ENCODE peak calls at places on chromosomes 7 and 10, in ten cellular contexts. S is foreskin keratinocyte, R is cardiac muscle cell, X is body of pancreas, P is SK-N-SH, W is colonic mucosa, T is stomach, E is HepG2, U is fibroblast of lung, L is PC-3. G is an unnamed sample.
A peak's percentile ranks its signal among the peaks of the same experiment; 100 is the strongest.

GRCh38 chr7:71408276-71408675 is 276.3 kb downstream of the GALNT17 start:
- DNase-seq in S (no peak), R (no peak), X (no peak), P (no peak), W (no peak), T (no peak), E (no peak), U (no peak), L (no peak), G (no peak)

GRCh38 chr10:110395350-110396283 is 90.9 kb upstream of the SMNDC1 start:
- DNase-seq in S (peak; percentile 56), R (peak; percentile 96), X (peak; percentile 69), P (no peak), W (peak; percentile 90), T (peak; percentile 74), E (peak; percentile 64), U (peak; percentile 98), L (peak; percentile 76), G (peak; percentile 85)

GRCh38 chr7:93245525-93246432 is 13.6 kb downstream of the VPS50 start:
- DNase-seq in S (no peak), R (peak; percentile 59), X (no peak), P (peak; percentile 27), W (no peak), T (no peak), E (peak; percentile 21), U (peak; percentile 58), L (peak; percentile 57), G (no peak)

GRCh38 chr7:2813350-2814185 is 30.5 kb downstream of the GNA12 start:
- DNase-seq in S (no peak), R (no peak), X (no peak), P (no peak), W (no peak), T (peak; percentile 17), E (no peak), U (no peak), L (no peak), G (no peak)

GRCh38 chr10:12726971-12727831 is 274.3 kb downstream of the CCDC3 start:
- DNase-seq in S (peak; percentile 41), R (peak; percentile 14), X (no peak), P (no peak), W (no peak), T (no peak), E (no peak), U (no peak), L (no peak), G (no peak)

GRCh38 chr10:70589762-70590662 is 12.5 kb downstream of the PRF1 start:
- DNase-seq in S (no peak), R (peak; percentile 79), X (no peak), P (no peak), W (no peak), T (peak; percentile 25), E (no peak), U (peak; percentile 98), L (no peak), G (no peak)

GRCh38 chr10:15180736-15181135 is 12.2 kb upstream of the NMT2 start:
- DNase-seq in S (no peak), R (peak; percentile 88), X (no peak), P (no peak), W (no peak), T (no peak), E (peak; percentile 20), U (no peak), L (no peak), G (no peak)

GRCh38 chr7:28666144-28666543 is 253.8 kb downstream of the CREB5 start:
- DNase-seq in S (peak; percentile 96), R (no peak), X (no peak), P (no peak), W (no peak), T (no peak), E (no peak), U (peak; percentile 12), L (peak; percentile 95), G (no peak)

GRCh38 chr7:22251284-22251683 is 105.7 kb downstream of the RAPGEF5 start:
- DNase-seq in S (no peak), R (no peak), X (no peak), P (no peak), W (no peak), T (no peak), E (no peak), U (no peak), L (no peak), G (no peak)

GRCh38 chr10:36489181-36489927 is 636.0 kb upstream of the ANKRD30A start:
- DNase-seq in S (no peak), R (peak; percentile 82), X (no peak), P (no peak), W (no peak), T (no peak), E (no peak), U (no peak), L (no peak), G (no peak)

GRCh38 chr7:156950381-156950858 is 908 bp downstream of the NOM1 start:
- DNase-seq in S (peak; percentile 26), R (no peak), X (no peak), P (no peak), W (no peak), T (no peak), E (no peak), U (no peak), L (peak; percentile 17), G (no peak)

GRCh38 chr10:100969175-100970075 is at the start of gene SEMA4G:
- DNase-seq in S (no peak), R (peak; percentile 48), X (peak; percentile 65), P (peak; percentile 97), W (peak; percentile 62), T (peak; percentile 47), E (peak; percentile 80), U (peak; percentile 24), L (peak; percentile 34), G (peak; percentile 59)

GRCh38 chr10:58653139-58653538 is 140.5 kb downstream of the BICC1 start:
- DNase-seq in S (no peak), R (peak; percentile 69), X (no peak), P (no peak), W (no peak), T (no peak), E (no peak), U (peak; percentile 49), L (peak; percentile 25), G (no peak)

GRCh38 chr10:85407093-85407492 is 959.5 kb downstream of the GRID1 start:
- DNase-seq in S (no peak), R (no peak), X (no peak), P (no peak), W (no peak), T (no peak), E (no peak), U (no peak), L (no peak), G (no peak)

DNA sequence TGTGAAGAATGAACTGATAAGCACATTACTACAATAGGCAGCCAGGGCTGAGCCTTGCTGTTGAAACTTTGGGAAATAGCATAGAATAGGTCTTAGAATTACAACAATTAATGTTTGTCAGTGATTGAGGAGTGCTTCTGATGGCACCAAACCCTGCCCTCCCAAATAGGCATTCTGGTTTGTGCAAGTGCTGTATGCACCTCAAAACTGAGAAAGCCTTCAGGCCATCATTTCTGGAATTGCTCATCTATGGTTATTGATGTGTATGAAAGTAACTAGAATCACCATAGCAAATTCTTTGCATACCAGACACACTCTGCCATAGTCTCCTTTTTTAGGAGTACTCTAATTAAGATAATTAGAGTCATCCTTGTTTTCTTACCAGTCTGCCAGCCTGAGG is 585.0 kb upstream of the MBL2 start:
- DNase-seq in S (peak; percentile 74), R (no peak), X (no peak), P (no peak), W (no peak), T (no peak), E (no peak), U (no peak), L (peak; percentile 66), G (no peak)
- H3K27ac ChIP-seq in S (no peak overlapping the region), R (no peak overlapping the region), X (no peak overlapping the region), P (no peak overlapping the region), W (no peak overlapping the region), T (no peak overlapping the region), E (no peak overlapping the region), U (no peak overlapping the region), L (no peak overlapping the region), G (no peak overlapping the region)

DNA sequence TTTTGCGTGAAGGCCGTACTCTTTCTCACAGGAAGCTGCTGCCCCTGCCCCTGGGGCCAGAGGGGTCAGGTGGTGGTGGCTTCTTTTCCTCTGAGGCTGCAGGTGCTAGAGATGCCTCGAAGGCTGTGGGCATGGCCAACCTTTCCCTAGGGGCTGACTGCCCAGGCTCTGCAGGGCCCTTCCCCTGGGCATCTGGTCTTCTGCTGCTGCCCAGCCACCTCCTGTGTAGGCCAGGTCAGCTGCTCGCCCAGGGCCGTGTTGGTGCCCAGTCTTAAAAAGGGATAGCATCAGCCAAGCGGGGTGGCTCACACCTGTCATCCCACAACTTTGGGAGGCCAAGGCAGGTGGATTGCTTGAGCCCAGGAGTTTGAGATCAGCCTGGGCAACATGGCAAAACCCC is 114.3 kb downstream of the FAM53B start:
- DNase-seq in S (no peak), R (no peak), X (no peak), P (no peak), W (no peak), T (no peak), E (no peak), U (no peak), L (no peak), G (no peak)
- H3K4me1 ChIP-seq in S (peaks cover 18% of the 10 kb centered on the region), R (no peaks in the 10 kb centered on the region), X (peaks cover 27% of the 10 kb centered on the region), P (peaks cover 28% of the 10 kb centered on the region), W (peaks cover 20% of the 10 kb centered on the region), T (peaks cover 75% of the 10 kb centered on the region), E (no peaks in the 10 kb centered on the region), U (no peaks in the 10 kb centered on the region), L (peaks cover 11% of the 10 kb centered on the region), G (peaks cover 25% of the 10 kb centered on the region)

DNA sequence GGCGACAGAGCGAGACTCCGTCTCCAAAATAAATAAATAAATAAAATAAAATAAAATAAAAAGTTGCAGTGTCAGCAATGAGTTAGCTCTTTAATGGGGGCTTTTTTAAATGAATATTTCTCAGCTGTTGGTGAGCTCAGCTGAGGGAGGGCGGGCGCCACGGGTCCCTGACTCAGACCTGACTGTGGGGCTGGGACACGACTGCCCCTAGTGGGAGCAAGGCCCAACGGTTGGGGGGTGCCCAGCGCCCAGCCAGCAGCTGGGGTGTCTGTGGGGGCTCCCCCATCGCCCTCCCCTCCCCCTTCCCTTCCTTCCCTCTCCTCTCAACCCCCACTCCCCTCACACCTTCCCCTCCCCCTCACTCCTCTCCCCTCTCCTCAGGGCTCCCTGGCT is 46.6 kb downstream of the PWWP2B start:
- DNase-seq in S (no peak), R (peak; percentile 50), X (no peak), P (peak; percentile 77), W (no peak), T (no peak), E (no peak), U (peak; percentile 45), L (peak; percentile 48), G (peak; percentile 66)
- TF ChIP-seq CTCF in S (peak; percentile 69), R (peak; percentile 53), X (peak; percentile 32), P (peak; percentile 61), W (peak; percentile 39), T (no peak), E (peak; percentile 64), U (peak; percentile 32), L (peak; percentile 54), G (peak; percentile 44)

DNA sequence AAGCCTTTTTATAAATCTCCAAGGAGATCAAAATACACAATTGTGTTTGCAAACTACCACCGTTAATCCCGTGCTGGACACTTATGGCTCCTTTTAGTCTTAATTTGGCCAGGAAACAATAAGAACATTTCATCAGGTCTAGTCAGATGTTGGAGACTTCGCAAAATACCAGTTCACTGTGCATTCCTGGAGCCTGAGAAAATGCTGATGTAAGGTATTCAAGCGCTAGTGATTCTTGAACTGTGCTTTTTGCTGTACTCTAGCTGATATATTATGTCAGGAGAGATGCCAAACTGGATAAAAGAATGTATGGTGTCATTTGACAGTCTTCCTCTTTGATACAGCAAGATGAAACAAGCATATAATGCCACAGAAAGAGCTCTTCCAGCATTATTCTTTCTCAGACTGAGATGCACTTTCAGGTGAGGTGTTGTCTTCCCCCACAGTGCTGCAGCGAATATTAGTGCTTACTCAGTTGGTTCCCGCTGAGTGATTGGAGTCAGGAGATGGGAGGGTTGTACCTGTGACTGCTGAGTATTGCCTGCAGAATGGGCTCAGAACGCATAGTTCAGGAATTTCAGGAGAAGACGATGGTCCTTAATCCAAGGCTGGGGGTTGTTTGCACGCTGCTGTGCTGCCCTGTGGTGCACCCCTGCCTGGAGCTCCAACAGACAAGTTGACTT is 59.2 kb downstream of the OGDH start:
- DNase-seq in S (peak; percentile 89), R (peak; percentile 82), X (no peak), P (no peak), W (no peak), T (no peak), E (no peak), U (peak; percentile 60), L (no peak), G (no peak)
- H3K27ac ChIP-seq in S (no peak overlapping the region), R (no peak overlapping the region), X (no peak overlapping the region), P (peak overlapping the region; percentile 30), W (no peak overlapping the region), T (no peak overlapping the region), E (no peak overlapping the region), U (no peak overlapping the region), L (no peak overlapping the region), G (no peak overlapping the region)

G was measured in transverse colon.